ENCODE peak calls at places on chromosomes 7 and 10, in four cellular contexts. Y is K562, W is HepG2, U is GM12878. J is an unnamed sample.

GRCh38 chr7:41010967-41011366 is 691.9 kb downstream of the INHBA start:
- DNase-seq in U (no peak), W (no peak), Y (no peak), J (no peak)

GRCh38 chr10:4119107-4119506 is 334.1 kb upstream of the KLF6 start:
- DNase-seq in Y (no peak), W (no peak), U (no peak), J (no peak)

GRCh38 chr7:52862321-52862720 is 173.1 kb upstream of the POM121L12 start:
- DNase-seq in U (no peak), W (no peak), Y (no peak), J (no peak)

GRCh38 chr7:2572101-2572842 is 13.5 kb downstream of the IQCE start:
- DNase-seq in Y (peak; percentile 58), W (no peak), U (no peak), J (no peak)

GRCh38 chr7:91085175-91085574 is 179.1 kb upstream of the FZD1 start:
- DNase-seq in U (no peak), Y (no peak), W (no peak), J (no peak)

GRCh38 chr7:104983620-104984539 is 30.1 kb upstream of the KMT2E start:
- DNase-seq in W (peak; percentile 81), U (peak; percentile 42), Y (peak; percentile 94), J (peak; percentile 94)

GRCh38 chr7:47449810-47450586 is 131.9 kb downstream of the TNS3 start:
- DNase-seq in Y (no peak), U (no peak), W (no peak), J (no peak)

GRCh38 chr10:58064714-58065528 is 202.8 kb downstream of the IPMK start:
- DNase-seq in W (peak; percentile 35), Y (peak; percentile 23), U (no peak), J (peak; percentile 74)

GRCh38 chr10:120684211-120684610 is 167.0 kb upstream of the WDR11 start:
- DNase-seq in W (no peak), Y (no peak), U (no peak), J (no peak)

GRCh38 chr7:6398943-6399342 is 48.8 kb downstream of the DAGLB start:
- DNase-seq in U (no peak), W (no peak), Y (no peak), J (peak; percentile 46)

GRCh38 chr10:132971448-132972148 is 29.2 kb upstream of the CFAP46 start:
- DNase-seq in W (no peak), U (no peak), Y (no peak), J (peak; percentile 42)

GRCh38 chr7:64614812-64615211 is 51.1 kb upstream of the ZNF107 start:
- DNase-seq in W (no peak), Y (no peak), U (no peak), J (no peak)

GRCh38 chr7:111855842-111856227 is 293.5 kb upstream of the IMMP2L start:
- DNase-seq in U (no peak), W (no peak), Y (no peak), J (peak; percentile 35)

GRCh38 chr7:130207642-130208041 is at the start of gene SSMEM1:
- DNase-seq in W (no peak), U (no peak), Y (peak; percentile 65), J (no peak)

GRCh38 chr10:18501610-18502009 is 149.8 kb downstream of the NSUN6 start:
- DNase-seq in U (no peak), W (no peak), Y (no peak), J (no peak)

GRCh38 chr10:26408858-26409494 is 29.2 kb upstream of the APBB1IP start:
- DNase-seq in W (no peak), Y (no peak), U (no peak), J (no peak)

GRCh38 chr7:76241141-76241540 is 39.4 kb downstream of the SRRM3 start:
- DNase-seq in Y (no peak), W (no peak), U (no peak), J (no peak)

GRCh38 chr10:102401735-102402511 is 6.4 kb downstream of the NFKB2 start:
- DNase-seq in Y (no peak), W (no peak), U (no peak), J (no peak)

GRCh38 chr10:27072436-27073114 is 27.7 kb downstream of the ANKRD26 start:
- DNase-seq in U (no peak), W (no peak), Y (no peak), J (peak; percentile 79)

GRCh38 chr7:36455646-36456045 is 66.0 kb downstream of the ANLN start:
- DNase-seq in W (no peak), Y (no peak), U (no peak), J (no peak)

GRCh38 chr7:36460811-36461429 is 71.3 kb downstream of the ANLN start:
- DNase-seq in W (peak; percentile 20), U (no peak), Y (no peak), J (no peak)

GRCh38 chr7:36459236-36459960 is 69.7 kb downstream of the ANLN start:
- DNase-seq in U (no peak), Y (no peak), W (no peak), J (no peak)

GRCh38 chr7:36456135-36456534 is 66.5 kb downstream of the ANLN start:
- DNase-seq in Y (no peak), U (no peak), W (no peak), J (no peak)

DNA sequence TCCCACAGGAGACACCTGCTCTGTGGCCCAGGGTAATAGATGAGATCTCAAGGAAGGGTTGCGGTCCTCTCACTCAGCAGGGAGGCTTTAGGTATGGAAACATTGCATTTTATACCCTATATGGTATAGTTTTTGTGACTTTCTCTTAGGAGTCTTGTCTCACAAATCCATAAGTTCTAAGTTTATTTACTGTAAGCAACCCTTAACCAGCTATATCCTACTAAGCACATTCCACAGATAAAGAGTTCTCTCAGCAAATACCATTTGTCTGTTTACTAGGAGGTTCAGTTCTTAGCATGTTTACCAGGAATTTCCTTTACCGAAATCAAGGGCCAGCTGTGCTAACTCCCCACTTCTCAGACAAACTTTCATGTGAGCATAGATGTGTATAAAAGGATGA is 66.9 kb downstream of the ANLN start:
- DNase-seq in U (no peak), W (no peak), Y (no peak), J (no peak)
- TF ChIP-seq POLR2AphosphoS5 in U (no peak), W (no peak), Y (no peak), J (no peak)

GRCh38 chr7:128403676-128404075 is 6.1 kb downstream of the IMPDH1 start:
- DNase-seq in U (no peak), Y (no peak), W (no peak), J (no peak)

GRCh38 chr7:128406147-128406985 is 3.4 kb downstream of the IMPDH1 start:
- DNase-seq in U (no peak), W (no peak), Y (peak; percentile 54), J (peak; percentile 74)

GRCh38 chr7:128404143-128404681 is 5.6 kb downstream of the IMPDH1 start:
- DNase-seq in W (no peak), U (no peak), Y (no peak), J (no peak)

GRCh38 chr7:128405345-128406146 is 4.2 kb downstream of the IMPDH1 start:
- DNase-seq in W (no peak), U (no peak), Y (peak; percentile 98), J (peak; percentile 64)

DNA sequence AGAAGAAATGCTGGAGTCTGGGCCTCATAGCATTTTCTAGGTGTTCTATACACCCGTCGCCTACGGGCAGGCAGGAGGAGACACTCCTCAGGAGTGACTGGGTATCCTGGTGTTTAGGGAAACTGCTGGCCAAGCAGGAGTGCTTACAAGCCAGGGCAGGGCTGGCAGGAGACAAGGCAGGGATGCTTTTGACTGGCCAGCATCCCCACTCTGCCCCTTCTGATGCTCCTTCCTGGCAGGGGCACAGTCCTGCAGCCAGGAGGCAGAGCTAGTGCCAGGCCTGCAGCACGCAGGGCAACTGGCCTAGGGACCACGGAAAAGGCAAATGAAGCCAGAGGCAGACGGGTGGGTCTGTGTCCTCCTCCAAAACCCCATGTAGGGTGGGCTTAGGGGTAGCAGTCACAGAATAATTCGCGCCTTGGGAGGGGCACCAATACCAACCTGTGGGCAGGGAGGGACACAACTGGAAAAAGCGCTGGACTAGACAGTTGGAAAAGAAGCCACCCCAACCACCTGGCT is 4.9 kb downstream of the IMPDH1 start:
- DNase-seq in Y (no peak), W (no peak), U (no peak), J (no peak)
- TF ChIP-seq JUNB in Y (no peak), W (no peak), U (no peak), J (no peak)

DNA sequence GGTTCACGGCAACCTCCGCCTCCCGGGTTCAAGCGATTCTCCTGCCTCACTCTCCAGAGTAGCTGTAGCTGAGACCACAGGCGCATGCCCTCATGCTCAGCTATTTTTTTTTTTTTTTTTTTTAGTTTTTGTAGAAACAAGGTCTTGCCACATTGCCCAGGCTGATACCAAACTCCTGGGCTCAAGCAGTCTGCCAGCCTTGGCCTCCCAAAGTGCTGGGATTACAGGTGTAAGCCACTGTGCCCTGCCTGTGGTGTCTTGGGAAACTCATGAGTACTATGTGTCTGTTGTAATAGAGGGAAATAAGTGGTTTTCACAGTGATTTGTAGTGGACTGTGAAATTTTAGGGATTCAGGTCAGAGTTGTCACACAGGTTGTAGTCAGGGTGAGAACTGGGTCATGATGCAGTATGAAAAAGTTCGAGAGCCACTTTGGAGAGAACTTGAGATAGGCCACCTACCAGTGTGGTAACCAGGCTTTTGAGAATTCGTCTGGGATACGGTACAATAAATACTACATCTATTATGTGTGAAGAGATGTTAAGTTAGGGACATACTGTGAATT is 30.4 kb downstream of the SIRT1 start:
- DNase-seq in W (no peak), U (no peak), Y (no peak), J (no peak)
- H3K4me3 ChIP-seq in W (no peak overlapping the region), U (no peak overlapping the region), Y (no peak overlapping the region), J (no peak overlapping the region)

GRCh38 chr7:113086431-113086888 is at the start of gene GPR85:
- DNase-seq in U (no peak), Y (peak; percentile 80), W (no peak), J (peak; percentile 86)
- TF ChIP-seq POLR2AphosphoS5 in U (no peak), Y (no peak), W (no peak), J (peak; percentile 21)

GRCh38 chr7:985915-986741 is 3.1 kb downstream of the CYP2W1 start:
- DNase-seq in W (no peak), U (no peak), Y (peak; percentile 57), J (no peak)
- TF ChIP-seq JUNB in W (no peak), U (no peak), Y (no peak), J (no peak)

GRCh38 chr7:1369856-1370657 is 89.2 kb downstream of the MICALL2 start:
- DNase-seq in W (no peak), Y (no peak), U (no peak), J (no peak)
- H3K4me3 ChIP-seq in W (no peak overlapping the region), Y (no peak overlapping the region), U (no peak overlapping the region), J (peak overlapping the region; percentile 45)

DNA sequence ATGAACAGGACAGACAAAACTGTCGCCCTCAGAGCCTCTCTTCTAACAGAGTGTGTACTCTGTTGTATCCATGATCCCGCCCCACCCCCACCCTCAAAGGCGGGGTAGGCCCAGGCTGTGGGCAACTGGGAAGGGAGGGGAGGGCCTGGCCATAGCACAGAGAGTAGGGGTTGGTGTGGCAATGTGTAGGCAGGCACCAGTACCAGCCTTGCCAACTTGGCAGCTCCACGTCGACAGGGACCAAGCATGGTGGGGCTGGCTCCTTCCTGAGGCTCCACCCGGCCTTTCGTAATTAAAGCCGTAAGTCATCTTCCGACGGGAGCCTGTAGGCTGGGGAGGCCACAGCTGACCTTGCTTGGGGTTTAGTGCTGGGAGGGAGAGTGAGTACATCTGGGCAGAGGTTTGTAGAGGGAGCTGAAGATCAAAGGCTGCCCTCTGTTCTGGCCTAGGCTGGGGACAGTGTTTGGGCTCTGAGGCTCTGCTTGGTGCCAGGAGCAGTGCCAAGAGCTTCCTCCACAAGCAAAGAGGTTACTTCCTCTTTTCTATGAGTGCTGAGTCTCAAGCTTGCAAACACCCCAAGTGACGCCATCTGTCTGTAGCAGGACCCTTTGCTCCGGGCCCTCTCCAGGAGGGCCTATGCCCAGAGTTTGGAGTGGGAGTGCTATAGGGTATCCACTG is 121.6 kb downstream of the C10orf105 start:
- DNase-seq in U (no peak), Y (peak; percentile 40), W (peak; percentile 28), J (no peak)
- TF ChIP-seq POLR2AphosphoS5 in U (no peak), Y (no peak), W (no peak), J (no peak)

J was measured in GM23338.